ENCODE peak calls at places on chromosomes 4 and X, in four cellular contexts. K is IMR-90, G is H1, L is mesendoderm. P is an unnamed sample.

GRCh38 chrX:103607385-103608304 is at the start of gene TCEAL3:
- DNase-seq in G (no peak), L (peak; percentile 22), K (peak; percentile 26), P (peak; percentile 82)

GRCh38 chr4:80492761-80493160 is 157.2 kb downstream of the CFAP299 start:
- DNase-seq in G (no peak), L (peak; percentile 31), K (no peak), P (no peak)

GRCh38 chr4:30256105-30256828 is 463.9 kb upstream of the PCDH7 start:
- DNase-seq in L (peak; percentile 3), G (no peak), K (no peak), P (peak; percentile 27)

GRCh38 chr4:145541266-145541770 is 59.7 kb downstream of the SMAD1 start:
- DNase-seq in G (no peak), K (no peak), L (no peak), P (no peak)

GRCh38 chrX:39582091-39582490 is 515.7 kb downstream of the BCOR start:
- DNase-seq in G (no peak), L (no peak), K (no peak), P (no peak)

GRCh38 chr4:7970031-7970946 is 30.6 kb upstream of the AFAP1 start:
- DNase-seq in K (peak; percentile 58), L (peak; percentile 82), G (no peak), P (no peak)

GRCh38 chrX:134480061-134480460 is 20.1 kb downstream of the HPRT1 start:
- DNase-seq in L (no peak), K (peak; percentile 70), G (no peak), P (no peak)

GRCh38 chr4:153083447-153083921 is 120.8 kb upstream of the TRIM2 start:
- DNase-seq in G (peak; percentile 63), K (peak; percentile 78), L (peak; percentile 94), P (peak; percentile 86)

GRCh38 chrX:70168238-70169188 is 8.8 kb upstream of the DGAT2L6 start:
- DNase-seq in G (peak; percentile 10), K (peak; percentile 77), L (peak; percentile 80), P (peak; percentile 48)

GRCh38 chr4:123545569-123546122 is 149.1 kb downstream of the SPRY1 start:
- DNase-seq in K (no peak), L (peak; percentile 10), G (no peak), P (no peak)

GRCh38 chr4:127188847-127189246 is 443.9 kb upstream of the INTU start:
- DNase-seq in L (peak; percentile 65), G (no peak), K (peak; percentile 25), P (no peak)

GRCh38 chrX:102651242-102651967 is at the start of gene GPRASP1:
- DNase-seq in G (no peak), L (peak; percentile 59), K (peak; percentile 27), P (peak; percentile 61)

GRCh38 chr4:24598025-24598424 is 13.7 kb upstream of the DHX15 start:
- DNase-seq in G (no peak), K (peak; percentile 12), L (no peak), P (no peak)

GRCh38 chr4:95500361-95500760 is 48.4 kb downstream of the UNC5C start:
- DNase-seq in L (no peak), G (no peak), K (no peak), P (no peak)

GRCh38 chr4:13240066-13240465 is 244.1 kb downstream of the RAB28 start:
- DNase-seq in K (no peak), G (no peak), L (no peak), P (no peak)

GRCh38 chr4:175070444-175070843 is 152.3 kb downstream of the ADAM29 start:
- DNase-seq in G (no peak), K (no peak), L (peak; percentile 6), P (no peak)

GRCh38 chrX:109830704-109831206 is 97.7 kb upstream of the ACSL4 start:
- DNase-seq in L (no peak), G (no peak), K (peak; percentile 75), P (no peak)

GRCh38 chr4:60020389-60020788 is 1179.7 kb upstream of the ADGRL3 start:
- DNase-seq in G (no peak), K (no peak), L (no peak), P (no peak)

GRCh38 chr4:88457307-88458090 is 580 bp downstream of the HERC5 start:
- DNase-seq in K (no peak), L (peak; percentile 57), G (no peak), P (peak; percentile 64)

GRCh38 chr4:89572224-89572858 is 264.6 kb downstream of the SNCA start:
- DNase-seq in L (no peak), G (no peak), K (no peak), P (no peak)

GRCh38 chr4:78336093-78336943 is 215.3 kb upstream of the ANXA3 start:
- DNase-seq in G (no peak), L (peak; percentile 86), K (peak; percentile 1), P (no peak)

GRCh38 chrX:114932550-114932949 is 84.9 kb downstream of the IL13RA2 start:
- DNase-seq in G (no peak), L (no peak), K (no peak), P (no peak)

GRCh38 chr4:80913381-80913780 is 117.1 kb upstream of the BMP3 start:
- DNase-seq in G (no peak), L (no peak), K (no peak), P (no peak)

GRCh38 chr4:127400736-127401346 is 231.9 kb upstream of the INTU start:
- DNase-seq in L (peak; percentile 86), K (peak; percentile 83), G (peak; percentile 19), P (peak; percentile 73)

GRCh38 chrX:9610774-9611392 is 146.0 kb downstream of the TBL1X start:
- DNase-seq in L (no peak), K (peak; percentile 40), G (no peak), P (no peak)

GRCh38 chr4:102439835-102440234 is 61.3 kb upstream of the NFKB1 start:
- DNase-seq in K (peak; percentile 84), L (no peak), G (no peak), P (no peak)

GRCh38 chr4:111454961-111455360 is 690.3 kb upstream of the FAM241A start:
- DNase-seq in G (peak; percentile 23), L (peak; percentile 73), K (no peak), P (peak; percentile 61)

GRCh38 chr4:139919513-139919912 is 234.5 kb downstream of the MAML3 start:
- DNase-seq in L (peak; percentile 49), G (no peak), K (peak; percentile 65), P (no peak)

GRCh38 chrX:111615227-111615626 is 65.7 kb upstream of the ALG13 start:
- DNase-seq in L (no peak), G (no peak), K (no peak), P (no peak)

GRCh38 chrX:152635941-152636340 is 1.8 kb upstream of the GABRQ start:
- DNase-seq in K (peak; percentile 50), G (no peak), L (peak; percentile 77), P (peak; percentile 58)

GRCh38 chrX:42290608-42291007 is 367.3 kb upstream of the CASK start:
- DNase-seq in L (peak; percentile 40), K (peak; percentile 0), G (no peak), P (no peak)

GRCh38 chr4:13445841-13446790 is 38.0 kb downstream of the RAB28 start:
- DNase-seq in L (peak; percentile 91), K (no peak), G (no peak), P (peak; percentile 73)

GRCh38 chr4:17812125-17812524 is 1.3 kb downstream of the NCAPG start:
- DNase-seq in L (no peak), G (no peak), K (no peak), P (no peak)

GRCh38 chrX:154327026-154327820 is 31.6 kb downstream of the TKTL1 start:
- DNase-seq in L (no peak), G (no peak), K (no peak), P (no peak)

GRCh38 chrX:40705658-40706312 is 29.6 kb downstream of the MED14 start:
- DNase-seq in K (no peak), G (no peak), L (no peak), P (no peak)

GRCh38 chr4:77665381-77666069 is 59.9 kb downstream of the CXCL13 start:
- DNase-seq in G (no peak), L (peak; percentile 15), K (no peak), P (no peak)

GRCh38 chrX:104156630-104157529 is at the start of gene SLC25A53:
- DNase-seq in K (peak; percentile 71), L (peak; percentile 94), G (peak; percentile 64), P (peak; percentile 89)

GRCh38 chr4:74161676-74162450 is 3.9 kb downstream of the MTHFD2L start:
- DNase-seq in K (peak; percentile 11), G (no peak), L (no peak), P (no peak)
- H3K27ac ChIP-seq in K (no peak overlapping the region), G (no peak overlapping the region), L (no peak overlapping the region), P (no peak overlapping the region)

DNA sequence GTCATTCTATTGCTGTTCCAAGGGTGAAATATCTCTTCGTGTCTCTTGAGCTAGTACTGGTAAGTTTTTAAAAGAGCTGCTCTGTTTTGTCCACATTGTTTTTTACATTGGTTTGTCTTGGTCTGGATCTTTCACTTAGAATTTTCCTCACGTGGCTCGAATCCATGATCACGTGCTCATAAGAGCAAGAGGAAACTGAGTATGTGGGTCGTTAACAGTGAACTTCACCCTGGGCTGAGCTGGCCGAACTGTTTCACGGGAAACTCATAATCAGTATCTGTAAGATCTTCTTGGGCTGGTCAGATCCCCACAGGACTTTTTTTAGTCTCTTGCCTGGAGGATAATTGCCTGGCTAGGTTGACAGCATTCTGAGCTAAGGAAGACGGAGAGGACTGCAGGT is 77.8 kb upstream of the HELT start:
- DNase-seq in L (no peak), G (no peak), K (no peak), P (no peak)
- H3K56ac ChIP-seq in L (no peak overlapping the region), G (no peak overlapping the region), K (no peak overlapping the region), P (no peak overlapping the region)

GRCh38 chr4:140989944-140990343 is 143.3 kb downstream of the RNF150 start:
- DNase-seq in K (no peak), G (no peak), L (no peak), P (no peak)
- H3K27ac ChIP-seq in K (no peak overlapping the region), G (no peak overlapping the region), L (no peak overlapping the region), P (no peak overlapping the region)

GRCh38 chrX:11143931-11144678 is 33.0 kb downstream of the HCCS start:
- DNase-seq in G (no peak), L (peak; percentile 65), K (peak; percentile 79), P (peak; percentile 38)
- H3K56ac ChIP-seq in G (no peak overlapping the region), L (no peak overlapping the region), K (no peak overlapping the region), P (no peak overlapping the region)

GRCh38 chr4:1008840-1009646 is 2.4 kb upstream of the FGFRL1 start:
- DNase-seq in L (peak; percentile 23), G (no peak), K (no peak), P (peak; percentile 62)
- H3K27ac ChIP-seq in L (no peak overlapping the region), G (no peak overlapping the region), K (peak overlapping the region; percentile 22), P (no peak overlapping the region)

GRCh38 chrX:4118666-4119530 is 405.4 kb upstream of the PRKX start:
- DNase-seq in K (no peak), L (no peak), G (no peak), P (no peak)
- H3K56ac ChIP-seq in K (no peak overlapping the region), L (no peak overlapping the region), G (no peak overlapping the region), P (no peak overlapping the region)

GRCh38 chr4:2868840-2869487 is 25.3 kb downstream of the ADD1 start:
- DNase-seq in G (no peak), L (no peak), K (no peak), P (no peak)
- H3K27ac ChIP-seq in G (no peak overlapping the region), L (peak overlapping the region; percentile 84), K (peak overlapping the region; percentile 31), P (no peak overlapping the region)

DNA sequence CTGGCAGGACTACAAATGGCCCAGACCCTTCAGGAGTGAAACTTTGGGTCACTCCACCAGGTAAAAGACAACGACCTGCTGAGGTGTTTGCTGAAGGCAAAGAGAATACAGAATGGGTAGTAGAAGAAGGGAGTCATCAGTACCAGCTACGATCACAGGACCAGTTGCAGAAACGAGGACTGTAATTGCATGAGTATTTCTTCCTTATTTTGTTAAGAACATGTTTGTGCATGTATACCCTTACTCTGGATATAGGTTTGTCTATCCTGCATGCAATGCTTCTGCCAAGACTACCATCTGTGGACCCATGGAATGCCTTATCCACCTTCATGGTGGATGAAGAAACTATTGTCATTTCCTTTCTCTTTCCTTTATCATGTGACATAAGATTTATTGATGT is 48.1 kb upstream of the BCLAF3 start:
- DNase-seq in L (no peak), G (no peak), K (no peak), P (no peak)
- H3K56ac ChIP-seq in L (no peak overlapping the region), G (no peak overlapping the region), K (no peak overlapping the region), P (no peak overlapping the region)